ENCODE peak calls at places on chromosomes 16 and 17, in five cellular contexts. One of them, this sample, is unnamed.

GRCh38 chr16:19674485-19674884 is 43.5 kb downstream of the KNOP1 start:
- DNase-seq in NB4: no peak
- DNase-seq in HCT116: no peak
- DNase-seq in Caco-2: no peak
- DNase-seq in neural progenitor cell: no peak
- DNase-seq in this sample: no peak

GRCh38 chr17:48490391-48491026 is 40.3 kb downstream of the HOXB1 start:
- DNase-seq in neural progenitor cell: no peak
- DNase-seq in HCT116: no peak
- DNase-seq in Caco-2: no peak
- DNase-seq in NB4: no peak
- DNase-seq in this sample: no peak

GRCh38 chr17:81365601-81366585 is 29.4 kb upstream of the BAHCC1 start:
- DNase-seq in Caco-2: no peak
- DNase-seq in HCT116: peak
- DNase-seq in neural progenitor cell: no peak
- DNase-seq in NB4: peak
- DNase-seq in this sample: no peak

GRCh38 chr16:49998991-49999390 is 26.0 kb upstream of the CNEP1R1 start:
- DNase-seq in HCT116: no peak
- DNase-seq in neural progenitor cell: no peak
- DNase-seq in NB4: no peak
- DNase-seq in Caco-2: no peak
- DNase-seq in this sample: no peak

GRCh38 chr16:66553223-66553622 is 847 bp downstream of the CKLF start:
- DNase-seq in HCT116: no peak
- DNase-seq in NB4: peak
- DNase-seq in neural progenitor cell: no peak
- DNase-seq in Caco-2: no peak
- DNase-seq in this sample: no peak

GRCh38 chr17:28842282-28843012 is at the start of gene FAM222B:
- DNase-seq in Caco-2: peak
- DNase-seq in NB4: peak
- DNase-seq in neural progenitor cell: peak
- DNase-seq in HCT116: peak
- DNase-seq in this sample: peak

GRCh38 chr16:8826278-8826879 is 28.7 kb downstream of the PMM2 start:
- DNase-seq in Caco-2: no peak
- DNase-seq in neural progenitor cell: no peak
- DNase-seq in NB4: no peak
- DNase-seq in HCT116: no peak
- DNase-seq in this sample: no peak

GRCh38 chr17:47324224-47325020 is 667 bp downstream of the EFCAB13 start:
- DNase-seq in HCT116: no peak
- DNase-seq in NB4: peak
- DNase-seq in Caco-2: peak
- DNase-seq in neural progenitor cell: peak
- DNase-seq in this sample: no peak

GRCh38 chr17:57260325-57261083 is 4.2 kb downstream of the MSI2 start:
- DNase-seq in HCT116: no peak
- DNase-seq in Caco-2: no peak
- DNase-seq in neural progenitor cell: no peak
- DNase-seq in NB4: no peak
- DNase-seq in this sample: no peak

GRCh38 chr16:31538199-31538598 is 10.5 kb downstream of the AHSP start:
- DNase-seq in NB4: no peak
- DNase-seq in Caco-2: no peak
- DNase-seq in neural progenitor cell: no peak
- DNase-seq in HCT116: no peak
- DNase-seq in this sample: no peak

GRCh38 chr17:18217412-18218015 is 7.9 kb upstream of the LLGL1 start:
- DNase-seq in Caco-2: peak
- DNase-seq in neural progenitor cell: peak
- DNase-seq in HCT116: peak
- DNase-seq in NB4: peak
- DNase-seq in this sample: peak

GRCh38 chr17:70588003-70588402 is 418.7 kb downstream of the KCNJ2 start:
- DNase-seq in neural progenitor cell: no peak
- DNase-seq in NB4: no peak
- DNase-seq in Caco-2: no peak
- DNase-seq in HCT116: no peak
- DNase-seq in this sample: no peak

GRCh38 chr17:1390422-1391367 is 9.3 kb downstream of the YWHAE start:
- DNase-seq in Caco-2: no peak
- DNase-seq in neural progenitor cell: no peak
- DNase-seq in HCT116: no peak
- DNase-seq in NB4: peak
- DNase-seq in this sample: no peak

GRCh38 chr17:80524150-80524712 is 20.4 kb upstream of the RPTOR start:
- DNase-seq in HCT116: no peak
- DNase-seq in Caco-2: no peak
- DNase-seq in NB4: no peak
- DNase-seq in neural progenitor cell: no peak
- DNase-seq in this sample: no peak

GRCh38 chr17:16439867-16440351 is 24.5 kb downstream of the TRPV2 start:
- DNase-seq in HCT116: no peak
- DNase-seq in NB4: peak
- DNase-seq in Caco-2: no peak
- DNase-seq in neural progenitor cell: no peak
- DNase-seq in this sample: no peak

GRCh38 chr16:83070416-83071199 is 443.8 kb downstream of the CDH13 start:
- DNase-seq in NB4: no peak
- DNase-seq in neural progenitor cell: no peak
- DNase-seq in HCT116: no peak
- DNase-seq in Caco-2: no peak
- DNase-seq in this sample: no peak

GRCh38 chr16:88533945-88534641 is 36.1 kb upstream of the ZC3H18 start:
- DNase-seq in HCT116: peak
- DNase-seq in neural progenitor cell: peak
- DNase-seq in NB4: peak
- DNase-seq in Caco-2: no peak
- DNase-seq in this sample: peak

GRCh38 chr16:12099451-12100123 is 123.1 kb downstream of the SNX29 start:
- DNase-seq in HCT116: no peak
- DNase-seq in neural progenitor cell: no peak
- DNase-seq in Caco-2: no peak
- DNase-seq in NB4: no peak
- DNase-seq in this sample: no peak

GRCh38 chr16:69486724-69487123 is 62.3 kb downstream of the CYB5B start:
- DNase-seq in NB4: no peak
- DNase-seq in HCT116: no peak
- DNase-seq in neural progenitor cell: no peak
- DNase-seq in Caco-2: no peak
- DNase-seq in this sample: no peak

GRCh38 chr16:11536104-11536866 is 50.4 kb downstream of the LITAF start:
- DNase-seq in neural progenitor cell: no peak
- DNase-seq in HCT116: no peak
- DNase-seq in Caco-2: no peak
- DNase-seq in NB4: no peak
- DNase-seq in this sample: no peak

GRCh38 chr17:15494821-15495220 is 27.4 kb upstream of the CDRT4 start:
- DNase-seq in HCT116: no peak
- DNase-seq in NB4: no peak
- DNase-seq in neural progenitor cell: no peak
- DNase-seq in Caco-2: no peak
- DNase-seq in this sample: no peak

DNA sequence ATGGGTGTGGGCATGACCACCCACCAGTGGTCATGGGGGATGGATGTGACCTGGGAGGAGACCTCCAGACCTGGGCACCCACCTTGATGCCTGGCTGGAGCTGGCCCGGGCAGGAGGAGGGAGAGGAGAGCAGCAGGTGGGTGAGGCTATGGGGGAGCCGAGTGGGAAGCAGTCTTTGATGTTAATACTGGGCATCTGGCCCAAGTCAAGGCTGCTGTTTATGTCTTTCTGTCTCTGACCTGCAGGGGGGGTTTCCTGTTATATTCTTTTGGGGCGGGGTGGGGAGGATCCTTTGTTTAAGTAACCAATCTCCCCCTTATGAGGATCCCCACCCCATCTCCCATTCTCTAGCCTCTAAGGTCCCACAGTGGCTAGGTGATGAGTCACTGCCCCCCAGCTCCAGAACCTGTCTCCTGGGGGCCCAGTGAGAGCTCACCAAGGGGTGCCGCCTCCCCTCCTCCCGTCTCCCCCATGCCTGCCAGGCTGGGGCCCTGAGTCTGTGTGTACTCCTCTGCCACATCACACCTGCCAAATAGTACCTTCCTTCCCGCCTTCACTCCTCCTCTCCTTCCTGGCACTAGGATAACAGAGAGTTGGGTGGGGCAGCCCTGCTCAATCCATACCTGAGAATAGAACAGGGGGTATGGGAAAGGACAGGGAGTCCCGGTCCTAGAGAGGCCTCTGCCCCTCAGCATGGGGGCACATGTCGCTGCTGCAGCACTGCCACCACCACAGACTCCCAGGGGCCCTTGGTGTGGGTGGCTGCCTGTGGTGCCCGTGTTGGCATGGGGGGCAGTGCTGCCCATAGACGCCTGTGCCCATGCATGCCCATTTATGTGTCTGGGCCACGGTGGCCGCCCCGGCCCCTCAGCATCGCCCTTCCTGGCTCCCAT is 7.2 kb downstream of the THRA start:
- DNase-seq in HCT116: no peak
- DNase-seq in neural progenitor cell: no peak
- DNase-seq in NB4: peak
- DNase-seq in Caco-2: no peak
- DNase-seq in this sample: peak
- TF ChIP-seq CTCF in HCT116: peak
- TF ChIP-seq CTCF in neural progenitor cell: peak
- TF ChIP-seq CTCF in NB4: peak
- TF ChIP-seq CTCF in Caco-2: peak
- TF ChIP-seq CTCF in this sample: peak

GRCh38 chr16:29315916-29316517 is 90.5 kb downstream of the NPIPB11 start:
- DNase-seq in NB4: no peak
- DNase-seq in Caco-2: no peak
- DNase-seq in HCT116: no peak
- DNase-seq in neural progenitor cell: peak
- DNase-seq in this sample: no peak
- TF ChIP-seq CTCF in NB4: no peak
- TF ChIP-seq CTCF in Caco-2: no peak
- TF ChIP-seq CTCF in HCT116: peak
- TF ChIP-seq CTCF in neural progenitor cell: peak
- TF ChIP-seq CTCF in this sample: no peak

DNA sequence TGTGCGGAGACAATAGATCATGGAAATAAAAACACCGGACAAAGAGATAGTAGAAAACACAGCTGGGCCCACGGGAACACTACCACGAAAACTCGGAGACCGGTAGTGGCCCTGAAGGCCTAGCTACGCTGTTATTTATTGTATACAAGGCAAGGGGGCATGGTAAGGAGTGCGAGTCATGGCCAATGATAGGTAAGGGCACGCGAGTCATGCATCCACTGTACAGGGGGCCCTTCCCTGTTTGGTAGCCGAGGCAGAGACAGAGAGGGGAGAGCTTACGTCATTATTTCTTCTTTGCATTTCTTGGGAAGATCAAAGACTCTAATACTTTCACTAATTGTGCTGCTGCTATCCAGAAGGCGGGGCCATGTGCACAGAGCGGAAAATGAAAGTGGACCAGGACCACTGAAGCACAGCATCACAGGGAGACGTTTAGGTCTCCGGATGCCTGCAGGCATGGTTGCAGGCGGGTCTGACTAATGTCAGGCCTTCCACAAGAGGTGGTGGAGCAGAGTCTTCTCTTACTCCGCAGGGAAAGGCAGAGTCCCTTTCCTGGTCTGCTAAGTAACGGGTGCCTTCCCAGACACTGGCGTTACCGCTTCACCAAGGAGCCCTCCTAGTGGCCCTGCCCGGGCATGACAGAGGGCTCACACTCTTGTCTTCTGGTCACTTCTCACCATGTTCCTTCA is 74.4 kb upstream of the ARL4D start:
- DNase-seq in neural progenitor cell: peak
- DNase-seq in Caco-2: no peak
- DNase-seq in NB4: no peak
- DNase-seq in HCT116: no peak
- DNase-seq in this sample: no peak
- TF ChIP-seq CTCF in neural progenitor cell: peak
- TF ChIP-seq CTCF in Caco-2: no peak
- TF ChIP-seq CTCF in NB4: no peak
- TF ChIP-seq CTCF in HCT116: peak
- TF ChIP-seq CTCF in this sample: peak

DNA sequence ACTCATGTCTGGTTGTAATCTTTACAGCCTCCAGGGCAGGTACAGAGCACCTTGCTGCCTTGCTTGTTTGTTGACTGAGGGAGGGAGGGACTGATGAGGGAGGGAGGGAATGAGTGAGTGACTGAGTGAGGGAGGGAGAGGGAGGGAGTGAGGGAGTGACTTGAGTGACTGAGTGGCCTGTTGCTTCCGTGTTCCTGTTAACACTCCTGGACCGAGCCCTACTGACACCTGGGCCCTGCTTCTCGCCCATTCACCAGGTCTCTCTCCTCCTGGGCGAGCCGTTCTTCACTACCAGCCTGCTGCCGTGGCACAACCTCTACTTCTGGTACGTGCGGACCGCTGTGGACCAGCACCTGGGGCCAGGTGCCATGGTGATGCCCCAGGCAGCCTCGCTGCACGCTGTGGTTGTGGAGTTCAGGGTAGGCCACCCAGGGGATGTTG is 41.2 kb downstream of the PRMT7 start:
- DNase-seq in HCT116: no peak
- DNase-seq in neural progenitor cell: no peak
- DNase-seq in Caco-2: peak
- DNase-seq in NB4: no peak
- DNase-seq in this sample: no peak
- TF ChIP-seq CTCF in HCT116: no peak
- TF ChIP-seq CTCF in neural progenitor cell: no peak
- TF ChIP-seq CTCF in Caco-2: no peak
- TF ChIP-seq CTCF in NB4: no peak
- TF ChIP-seq CTCF in this sample: no peak

GRCh38 chr16:57475711-57476339 is 10.5 kb downstream of the DOK4 start:
- DNase-seq in NB4: peak
- DNase-seq in Caco-2: peak
- DNase-seq in neural progenitor cell: peak
- DNase-seq in HCT116: peak
- DNase-seq in this sample: peak
- TF ChIP-seq CTCF in NB4: peak
- TF ChIP-seq CTCF in Caco-2: peak
- TF ChIP-seq CTCF in neural progenitor cell: peak
- TF ChIP-seq CTCF in HCT116: peak
- TF ChIP-seq CTCF in this sample: peak